ENCODE peak calls at places on chromosomes 5 and 9, in six cellular contexts. N is Panc1; H is right cardiac atrium; X is cardiac muscle cell; R is naive thymus-derived CD4-positive, alpha-beta T cell; M is BJ. Q is an unnamed sample.

GRCh38 chr9:28135571-28135970 is 562.3 kb upstream of the C9orf72 start:
- DNase-seq in N (no peak), H (no peak), X (no peak), R (no peak), M (no peak), Q (no peak)

GRCh38 chr5:26807231-26808199 is 230.9 kb downstream of the CDH9 start:
- DNase-seq in N (no peak), H (peak; percentile 13), X (no peak), R (no peak), M (no peak), Q (no peak)

GRCh38 chr5:129359450-129359849 is 100.6 kb upstream of the ADAMTS19 start:
- DNase-seq in N (no peak), H (no peak), X (no peak), R (no peak), M (no peak), Q (no peak)

GRCh38 chr5:96924016-96924443 is 11.8 kb upstream of the LNPEP start:
- DNase-seq in N (no peak), H (no peak), X (peak; percentile 18), R (no peak), M (no peak), Q (no peak)

GRCh38 chr5:98569288-98569687 is 204.2 kb upstream of the RGMB start:
- DNase-seq in N (no peak), H (no peak), X (no peak), R (no peak), M (no peak), Q (no peak)

GRCh38 chr5:108079754-108080153 is 302.1 kb downstream of the FBXL17 start:
- DNase-seq in N (no peak), H (no peak), X (no peak), R (no peak), M (no peak), Q (peak; percentile 7)

GRCh38 chr5:135565256-135565655 is 13.5 kb downstream of the CXCL14 start:
- DNase-seq in N (no peak), H (no peak), X (no peak), R (no peak), M (no peak), Q (no peak)

GRCh38 chr9:135582966-135583685 is 21.6 kb downstream of the PAEP start:
- DNase-seq in N (no peak), H (no peak), X (no peak), R (no peak), M (no peak), Q (no peak)

GRCh38 chr5:102801375-102801774 is 46.3 kb downstream of the PAM start:
- DNase-seq in N (no peak), H (no peak), X (no peak), R (no peak), M (no peak), Q (no peak)

GRCh38 chr5:12624776-12625560 is 720.7 kb upstream of the CTNND2 start:
- DNase-seq in N (no peak), H (no peak), X (no peak), R (no peak), M (no peak), Q (no peak)
- H3K4me3 ChIP-seq in N (no peak overlapping the region), H (no peak overlapping the region), X (no peak overlapping the region), R (no peak overlapping the region), M (no peak overlapping the region), Q (no peak overlapping the region)

DNA sequence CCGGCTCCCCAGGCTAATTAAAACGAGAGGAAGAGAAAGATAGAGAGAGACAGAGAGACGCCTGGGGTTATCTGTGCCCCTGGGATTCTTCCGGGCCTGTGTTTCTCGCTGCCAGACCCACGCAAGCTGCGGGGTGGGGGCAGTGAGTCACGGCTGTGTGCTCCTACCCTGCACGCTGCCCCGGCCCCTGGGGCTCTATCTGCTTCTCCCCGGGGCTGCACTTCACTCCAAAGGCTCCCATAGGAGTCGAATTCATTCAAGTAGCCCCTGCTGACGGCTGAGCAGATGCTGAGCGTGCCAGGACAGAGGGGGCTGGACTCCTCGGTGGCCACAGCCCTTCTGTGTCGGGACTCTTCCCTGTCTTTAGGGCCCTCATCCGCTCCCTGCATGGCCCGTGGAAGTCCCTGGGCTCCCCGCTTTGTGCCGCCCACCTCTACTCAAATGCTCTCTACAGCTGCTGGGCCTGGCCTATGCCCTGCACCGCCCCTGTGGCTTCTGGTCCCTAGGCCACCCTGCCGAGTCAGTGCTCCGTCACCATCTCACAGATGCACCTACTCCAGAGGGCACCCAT is 22.8 kb downstream of the SARDH start:
- DNase-seq in N (no peak), H (peak; percentile 88), X (no peak), R (no peak), M (no peak), Q (no peak)
- H3K4me3 ChIP-seq in N (no peak overlapping the region), H (no peak overlapping the region), X (no peak overlapping the region), R (no peak overlapping the region), M (no peak overlapping the region), Q (no peak overlapping the region)

GRCh38 chr5:36692791-36693763 is 86.7 kb downstream of the SLC1A3 start:
- DNase-seq in N (no peak), H (peak; percentile 94), X (peak; percentile 88), R (peak; percentile 23), M (no peak), Q (no peak)
- H3K4me3 ChIP-seq in N (no peak overlapping the region), H (no peak overlapping the region), X (no peak overlapping the region), R (no peak overlapping the region), M (peak overlapping the region; percentile 16), Q (peak overlapping the region; percentile 4)

GRCh38 chr5:77394064-77394716 is 97.9 kb downstream of the WDR41 start:
- DNase-seq in N (no peak), H (no peak), X (no peak), R (no peak), M (no peak), Q (no peak)
- H3K4me3 ChIP-seq in N (no peak overlapping the region), H (no peak overlapping the region), X (no peak overlapping the region), R (no peak overlapping the region), M (no peak overlapping the region), Q (no peak overlapping the region)

Q was measured in AG09309.